ENCODE peak calls at places on chromosomes 12 and 14, in four cellular contexts. S, C, D and E are unnamed samples.

GRCh38 chr12:42504049-42504448 is 85.5 kb downstream of the PRICKLE1 start:
- DNase-seq in D (no peak), C (no peak), S (peak), E (no peak)

GRCh38 chr12:132178801-132179401 is 34.6 kb downstream of the NOC4L start:
- DNase-seq in C (no peak), D (no peak), S (no peak), E (no peak)

GRCh38 chr12:81181701-81182100 is 103.8 kb downstream of the ACSS3 start:
- DNase-seq in D (no peak), C (no peak), S (no peak), E (no peak)

GRCh38 chr14:58367296-58367695 is 28.4 kb upstream of the TOMM20L start:
- DNase-seq in C (no peak), S (no peak), D (no peak), E (no peak)

GRCh38 chr12:11553871-11554533 is 95.5 kb upstream of the ETV6 start:
- DNase-seq in C (peak), D (peak), S (peak), E (peak)

GRCh38 chr14:101001311-101002069 is 98.0 kb upstream of the RTL1 start:
- DNase-seq in S (peak), C (no peak), D (no peak), E (no peak)

GRCh38 chr12:75812341-75813018 is 219.1 kb downstream of the PHLDA1 start:
- DNase-seq in D (no peak), C (no peak), S (peak), E (no peak)

GRCh38 chr12:33944703-33945437 is 77.4 kb upstream of the ALG10 start:
- DNase-seq in C (no peak), S (no peak), D (no peak), E (no peak)

GRCh38 chr14:100688598-100689499 is 37.8 kb upstream of the DLK1 start:
- DNase-seq in C (no peak), D (no peak), S (peak), E (no peak)

GRCh38 chr12:32249701-32250270 is 143.1 kb downstream of the BICD1 start:
- DNase-seq in S (no peak), D (no peak), C (no peak), E (no peak)

GRCh38 chr14:75542585-75543091 is 20.4 kb downstream of the BATF start:
- DNase-seq in S (peak), D (peak), C (peak), E (no peak)

GRCh38 chr12:12870454-12870853 is 20.9 kb upstream of the GPRC5A start:
- DNase-seq in C (no peak), D (no peak), S (peak), E (no peak)

GRCh38 chr14:104546591-104547309 is 32.8 kb upstream of the C14orf180 start:
- DNase-seq in S (no peak), D (no peak), C (no peak), E (no peak)

GRCh38 chr12:114895822-114896221 is 211.8 kb upstream of the TBX3 start:
- DNase-seq in D (no peak), S (no peak), C (no peak), E (no peak)

GRCh38 chr12:46814143-46814542 is 11.7 kb downstream of the SLC38A4 start:
- DNase-seq in D (no peak), S (no peak), C (no peak), E (no peak)

GRCh38 chr14:34931206-34931605 is 51.6 kb upstream of the SRP54 start:
- DNase-seq in D (no peak), C (no peak), S (peak), E (no peak)

GRCh38 chr14:101082436-101083384 is 179.2 kb upstream of the RTL1 start:
- DNase-seq in S (no peak), D (no peak), C (no peak), E (no peak)

GRCh38 chr14:37870947-37871346 is 275.5 kb downstream of the TTC6 start:
- DNase-seq in S (no peak), D (no peak), C (no peak), E (no peak)

GRCh38 chr14:51449666-51450061 is 202.0 kb upstream of the FRMD6 start:
- DNase-seq in C (no peak), S (no peak), D (no peak), E (no peak)

GRCh38 chr12:32110942-32111341 is 4.3 kb downstream of the BICD1 start:
- DNase-seq in C (no peak), S (no peak), D (no peak), E (no peak)

GRCh38 chr12:68240079-68240478 is 13.3 kb downstream of the IL22 start:
- DNase-seq in D (no peak), S (peak), C (peak), E (no peak)

GRCh38 chr12:50550530-50551223 is 45.9 kb downstream of the DIP2B start:
- DNase-seq in D (no peak), C (peak), S (peak), E (no peak)

GRCh38 chr14:20421267-20421666 is 8.0 kb upstream of the TEP1 start:
- DNase-seq in S (no peak), D (no peak), C (no peak), E (no peak)

GRCh38 chr12:24066865-24067264 is 117.4 kb upstream of the SOX5 start:
- DNase-seq in D (no peak), S (peak), C (no peak), E (no peak)

GRCh38 chr12:86158956-86159355 is 97.2 kb downstream of the MGAT4C start:
- DNase-seq in S (peak), D (no peak), C (no peak), E (no peak)

GRCh38 chr14:70921669-70922068 is 14.4 kb downstream of the PCNX1 start:
- DNase-seq in D (no peak), C (no peak), S (no peak), E (no peak)

GRCh38 chr14:23566782-23567185 is 807 bp downstream of the AP1G2 start:
- DNase-seq in S (peak), D (no peak), C (peak), E (no peak)
- TF ChIP-seq CTCF in S (peak), D (peak), C (peak), E (no peak)

GRCh38 chr12:109433618-109434017 is 43.5 kb downstream of the KCTD10 start:
- DNase-seq in D (no peak), C (peak), S (no peak), E (peak)
- TF ChIP-seq CTCF in D (no peak), C (peak), S (peak), E (peak)

DNA sequence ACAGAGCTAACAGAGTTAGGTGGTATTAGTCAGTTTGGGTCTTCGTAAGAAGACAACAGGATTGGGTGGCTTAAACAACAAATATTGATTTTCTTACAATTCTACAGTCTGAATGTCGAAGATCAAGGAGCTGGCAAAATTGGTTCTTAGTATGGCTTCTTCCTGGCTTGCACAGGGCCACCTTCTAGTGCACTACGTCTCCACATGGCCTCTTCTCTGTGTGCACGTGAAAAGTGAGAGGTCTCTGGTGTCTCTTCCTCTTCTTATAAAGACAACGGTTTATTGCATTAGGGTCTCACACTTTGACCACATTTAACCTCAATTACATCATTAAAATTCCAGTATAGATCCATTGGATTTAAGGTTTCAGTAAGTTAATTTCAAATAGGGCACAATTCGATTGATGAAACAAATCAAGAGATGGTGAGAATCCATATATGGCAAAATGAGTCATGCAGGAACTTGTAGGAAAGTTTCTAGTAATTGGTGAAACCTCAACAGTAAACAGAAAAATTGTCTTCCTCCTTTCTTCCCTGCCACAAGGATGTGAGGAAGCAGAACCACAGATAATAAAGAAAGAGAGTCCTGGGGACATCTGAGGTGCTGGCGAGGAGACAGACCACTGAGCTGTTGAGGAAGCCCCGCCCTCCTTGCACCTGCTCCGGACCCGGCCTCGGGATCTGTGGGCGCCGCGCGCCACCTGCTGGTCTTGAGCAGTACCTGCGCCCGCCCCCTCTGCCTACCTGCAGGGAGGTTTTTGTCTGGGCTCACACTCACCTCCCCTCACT is 846.7 kb downstream of the TMEM121 start:
- DNase-seq in C (peak), D (peak), S (no peak), E (no peak)
- TF ChIP-seq CTCF in C (peak), D (peak), S (no peak), E (no peak)

GRCh38 chr12:103929909-103930786 is at the start of gene HSP90B1:
- DNase-seq in C (peak), S (peak), D (peak), E (peak)
- TF ChIP-seq CTCF in C (no peak), S (no peak), D (no peak), E (no peak)

GRCh38 chr12:111482464-111482863 is 76.7 kb downstream of the SH2B3 start:
- DNase-seq in D (no peak), C (no peak), S (no peak), E (no peak)
- TF ChIP-seq CTCF in D (peak), C (no peak), S (peak), E (no peak)

DNA sequence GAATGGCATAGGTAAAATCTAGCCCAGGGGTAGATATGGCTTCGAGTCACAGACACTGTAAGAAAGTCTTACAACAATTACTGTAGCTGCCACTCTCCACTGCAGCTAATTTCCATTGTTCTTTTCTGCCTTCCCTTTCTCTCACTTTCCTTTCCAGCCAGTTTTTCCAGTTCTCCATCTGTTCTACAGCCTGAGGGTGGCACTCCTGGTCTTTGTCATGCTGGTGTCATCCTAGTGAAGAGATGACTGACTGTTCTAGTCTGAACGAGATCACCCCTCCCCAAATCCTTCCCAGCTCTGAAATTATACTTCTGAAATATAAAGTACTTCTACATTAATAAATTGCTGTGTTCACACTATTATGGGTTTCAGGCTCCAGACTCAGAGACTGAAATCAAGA is 74.2 kb upstream of the CSRP2 start:
- DNase-seq in D (no peak), S (no peak), C (no peak), E (no peak)
- TF ChIP-seq CTCF in D (no peak), S (no peak), C (no peak), E (no peak)

GRCh38 chr12:52426034-52426433 is 8.1 kb downstream of the KRT75 start:
- DNase-seq in S (no peak), D (no peak), C (no peak), E (no peak)

GRCh38 chr12:52427083-52427482 is 7.1 kb downstream of the KRT75 start:
- DNase-seq in S (no peak), C (no peak), D (no peak), E (no peak)

GRCh38 chr12:52425466-52425865 is 8.7 kb downstream of the KRT75 start:
- DNase-seq in D (no peak), S (no peak), C (no peak), E (no peak)

GRCh38 chr12:52423661-52424503 is 10.3 kb downstream of the KRT75 start:
- DNase-seq in S (no peak), C (no peak), D (no peak), E (no peak)

GRCh38 chr12:52428121-52428520 is 6.0 kb downstream of the KRT75 start:
- DNase-seq in D (no peak), C (no peak), S (no peak), E (no peak)
- TF ChIP-seq CTCF in D (no peak), C (peak), S (no peak), E (no peak)

DNA sequence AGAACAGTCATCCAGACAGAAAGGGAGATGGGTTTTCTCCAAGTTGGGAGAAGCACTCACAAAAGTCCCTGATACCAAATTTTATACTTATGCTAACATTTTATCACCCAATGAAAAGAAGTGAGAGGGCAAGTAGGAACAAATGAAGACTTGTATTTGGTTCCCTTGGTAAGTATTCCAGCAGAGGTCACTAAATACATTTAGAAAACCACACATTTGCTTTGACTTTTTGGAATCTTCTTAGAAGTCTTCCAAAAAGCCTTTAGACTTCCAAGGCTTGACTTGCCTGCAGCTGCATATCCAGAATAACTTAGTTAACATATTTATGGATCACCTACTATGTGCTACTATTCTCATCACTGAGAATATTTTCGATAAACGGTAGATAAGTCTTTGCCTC is 3.1 kb upstream of the GYS2 start:
- DNase-seq in S (peak), C (no peak), D (no peak), E (no peak)
- TF ChIP-seq CTCF in S (peak), C (peak), D (peak), E (no peak)